ENCODE peak calls at places on chromosomes 5 and 9, in four cellular contexts. T is lung, D is brain microvascular endothelial cell, L is fibroblast of lung. C is an unnamed sample.

GRCh38 chr5:61342066-61342465 is 10.0 kb downstream of the ZSWIM6 start:
- DNase-seq in T (no peak), D (no peak), L (peak), C (peak)

GRCh38 chr9:21695443-21695842 is 107.0 kb upstream of the MTAP start:
- DNase-seq in T (no peak), D (no peak), L (no peak), C (no peak)

GRCh38 chr5:31559942-31560341 is 27.8 kb downstream of the C5orf22 start:
- DNase-seq in T (no peak), D (no peak), L (no peak), C (no peak)

GRCh38 chr5:172897691-172898512 is 61.3 kb upstream of the RPL26L1 start:
- DNase-seq in T (no peak), D (peak), L (peak), C (peak)

GRCh38 chr9:95150903-95151302 is 166.6 kb downstream of the FANCC start:
- DNase-seq in T (peak), D (no peak), L (no peak), C (no peak)

GRCh38 chr5:35651002-35651756 is 33.5 kb downstream of the SPEF2 start:
- DNase-seq in T (no peak), D (peak), L (peak), C (peak)

GRCh38 chr9:111178361-111179043 is 140.2 kb upstream of the LPAR1 start:
- DNase-seq in T (no peak), D (peak), L (peak), C (peak)

GRCh38 chr9:33263936-33264472 is 504 bp downstream of the BAG1 start:
- DNase-seq in T (peak), D (no peak), L (peak), C (no peak)

GRCh38 chr9:131423171-131423581 is 29.3 kb downstream of the PRRC2B start:
- DNase-seq in T (peak), D (peak), L (peak), C (peak)

GRCh38 chr5:2797160-2797559 is 45.7 kb upstream of the IRX2 start:
- DNase-seq in T (no peak), D (no peak), L (no peak), C (no peak)

GRCh38 chr5:160516696-160517530 is 95.3 kb downstream of the PTTG1 start:
- DNase-seq in T (no peak), D (no peak), L (no peak), C (no peak)

GRCh38 chr5:122770479-122770878 is 4.4 kb upstream of the SNX2 start:
- DNase-seq in T (no peak), D (peak), L (no peak), C (no peak)

GRCh38 chr5:82312373-82312856 is 34.3 kb upstream of the RPS23 start:
- DNase-seq in T (peak), D (peak), L (peak), C (peak)

GRCh38 chr5:72951850-72952468 is 3.9 kb upstream of the FCHO2 start:
- DNase-seq in T (no peak), D (peak), L (peak), C (peak)

GRCh38 chr5:72947523-72947922 is 8.3 kb upstream of the FCHO2 start:
- DNase-seq in T (no peak), D (no peak), L (no peak), C (no peak)

GRCh38 chr5:72955143-72955767 is 586 bp upstream of the FCHO2 start:
- DNase-seq in T (peak), D (no peak), L (no peak), C (no peak)

GRCh38 chr5:72954389-72954788 is 1.5 kb upstream of the FCHO2 start:
- DNase-seq in T (no peak), D (no peak), L (no peak), C (no peak)

DNA sequence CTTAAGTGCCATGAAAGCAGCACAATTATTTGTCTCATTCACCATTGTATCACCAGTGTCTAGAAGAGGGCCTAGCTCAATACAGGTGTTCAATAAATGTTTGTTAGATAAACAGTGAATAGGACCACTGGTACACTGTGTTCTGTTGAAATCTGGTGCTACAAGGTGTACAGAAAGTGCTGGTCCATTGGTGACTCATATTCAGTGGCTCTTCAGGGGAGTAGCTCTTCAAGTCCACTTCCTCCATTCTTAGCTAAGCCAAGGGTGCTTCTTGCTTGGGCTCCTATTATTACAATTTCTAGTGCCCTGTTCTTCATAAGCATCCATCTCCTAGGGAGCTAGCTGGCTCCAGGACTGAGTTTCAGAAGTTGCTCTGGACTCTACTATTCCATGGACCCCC is 6.4 kb upstream of the FCHO2 start:
- DNase-seq in T (no peak), D (no peak), L (no peak), C (no peak)
- H3K27ac ChIP-seq in T (peak), D (no peak), L (no peak), C (no peak)

GRCh38 chr5:142473038-142473437 is 148.2 kb upstream of the SPRY4 start:
- DNase-seq in T (no peak), D (no peak), L (no peak), C (no peak)
- H3K27ac ChIP-seq in T (no peak), D (peak), L (peak), C (no peak)

GRCh38 chr9:5750569-5750968 is 82.3 kb downstream of the ERMP1 start:
- DNase-seq in T (no peak), D (no peak), L (no peak), C (no peak)

GRCh38 chr9:5748438-5748837 is 84.5 kb downstream of the ERMP1 start:
- DNase-seq in T (no peak), D (no peak), L (no peak), C (no peak)

GRCh38 chr9:5749306-5749705 is 83.6 kb downstream of the ERMP1 start:
- DNase-seq in T (no peak), D (no peak), L (no peak), C (no peak)
- H3K27ac ChIP-seq in T (no peak), D (no peak), L (no peak), C (no peak)

GRCh38 chr9:69377291-69377690 is 52.3 kb downstream of the ENTREP1 start:
- DNase-seq in T (no peak), D (no peak), L (no peak), C (no peak)
- H3K27ac ChIP-seq in T (no peak), D (no peak), L (no peak), C (no peak)

DNA sequence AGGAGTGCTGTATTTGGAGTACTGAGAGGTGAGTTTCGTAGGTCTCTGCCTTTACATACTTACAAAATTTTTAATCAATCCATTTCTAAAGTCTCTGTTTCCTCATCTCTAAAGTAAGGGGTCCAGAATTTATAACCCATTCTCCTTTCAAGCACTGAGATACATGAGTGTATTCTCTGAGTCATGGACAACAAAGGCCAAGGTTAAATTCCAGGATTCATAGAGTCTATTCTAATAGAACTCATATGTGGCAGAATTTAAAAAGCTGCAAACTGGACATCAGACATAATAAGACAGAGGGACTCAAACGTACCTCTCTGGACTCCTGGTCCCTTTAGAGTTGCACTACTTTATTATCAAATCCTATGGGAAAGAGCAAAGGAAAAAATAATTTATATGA is 112.5 kb upstream of the SLIT3 start:
- DNase-seq in T (no peak), D (no peak), L (no peak), C (no peak)
- H3K27ac ChIP-seq in T (no peak), D (no peak), L (no peak), C (no peak)

GRCh38 chr5:107576736-107577440 is 93.8 kb downstream of the EFNA5 start:
- DNase-seq in T (no peak), D (no peak), L (no peak), C (no peak)
- H3K27ac ChIP-seq in T (no peak), D (no peak), L (no peak), C (no peak)

DNA sequence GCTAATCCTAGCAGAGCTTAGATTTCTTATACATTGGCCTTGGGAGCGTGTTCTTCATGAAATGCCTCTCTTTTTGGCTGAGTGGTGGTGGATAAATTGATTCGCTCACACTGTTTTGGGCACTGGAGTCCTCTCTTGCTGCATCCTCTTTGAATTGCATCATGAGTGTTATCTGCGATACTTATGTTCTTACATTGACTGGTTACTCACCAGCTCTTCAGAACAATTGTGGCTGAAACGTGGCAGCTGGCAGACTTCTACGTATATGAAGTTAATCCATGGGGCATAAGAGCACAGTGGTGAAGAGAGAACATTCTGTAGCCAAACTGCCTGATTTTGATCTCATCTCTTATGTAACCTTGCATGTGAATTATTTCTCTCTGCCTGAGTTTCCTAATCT is 295.0 kb downstream of the ARHGAP26 start:
- DNase-seq in T (no peak), D (peak), L (peak), C (peak)
- H3K27ac ChIP-seq in T (peak), D (no peak), L (peak), C (peak)

GRCh38 chr5:53017383-53017782 is 28.2 kb downstream of the ITGA2 start:
- DNase-seq in T (no peak), D (no peak), L (no peak), C (no peak)
- H3K27ac ChIP-seq in T (no peak), D (peak), L (no peak), C (peak)

DNA sequence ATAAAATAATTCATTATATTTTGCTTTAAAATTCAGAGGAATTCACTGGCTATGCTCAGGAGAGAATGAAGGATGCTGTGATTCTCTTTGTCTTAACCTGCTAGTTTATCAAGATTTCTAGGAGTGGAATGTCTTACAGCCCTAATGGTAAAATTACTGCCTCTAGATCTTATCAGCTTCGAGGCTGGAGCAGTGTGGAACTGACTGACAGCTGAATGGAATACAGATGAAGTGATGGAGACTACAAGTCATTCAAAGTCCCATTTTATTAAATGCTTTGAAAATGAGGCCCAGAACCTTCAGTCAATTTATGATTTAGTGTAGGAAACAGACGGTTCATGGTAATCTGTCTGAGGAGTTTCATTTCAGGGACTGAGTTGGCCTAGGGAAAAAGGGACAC is 202.1 kb downstream of the RFX3 start:
- DNase-seq in T (no peak), D (no peak), L (no peak), C (no peak)
- H3K27ac ChIP-seq in T (no peak), D (no peak), L (no peak), C (no peak)

GRCh38 chr5:42876375-42876844 is 64.7 kb upstream of the SELENOP start:
- DNase-seq in T (no peak), D (no peak), L (no peak), C (no peak)

GRCh38 chr5:42872865-42873264 is 61.2 kb upstream of the SELENOP start:
- DNase-seq in T (no peak), D (no peak), L (no peak), C (no peak)

GRCh38 chr5:42875785-42876374 is 64.2 kb upstream of the SELENOP start:
- DNase-seq in T (no peak), D (no peak), L (no peak), C (no peak)

GRCh38 chr5:42875211-42875610 is 63.5 kb upstream of the SELENOP start:
- DNase-seq in T (no peak), D (no peak), L (no peak), C (no peak)

DNA sequence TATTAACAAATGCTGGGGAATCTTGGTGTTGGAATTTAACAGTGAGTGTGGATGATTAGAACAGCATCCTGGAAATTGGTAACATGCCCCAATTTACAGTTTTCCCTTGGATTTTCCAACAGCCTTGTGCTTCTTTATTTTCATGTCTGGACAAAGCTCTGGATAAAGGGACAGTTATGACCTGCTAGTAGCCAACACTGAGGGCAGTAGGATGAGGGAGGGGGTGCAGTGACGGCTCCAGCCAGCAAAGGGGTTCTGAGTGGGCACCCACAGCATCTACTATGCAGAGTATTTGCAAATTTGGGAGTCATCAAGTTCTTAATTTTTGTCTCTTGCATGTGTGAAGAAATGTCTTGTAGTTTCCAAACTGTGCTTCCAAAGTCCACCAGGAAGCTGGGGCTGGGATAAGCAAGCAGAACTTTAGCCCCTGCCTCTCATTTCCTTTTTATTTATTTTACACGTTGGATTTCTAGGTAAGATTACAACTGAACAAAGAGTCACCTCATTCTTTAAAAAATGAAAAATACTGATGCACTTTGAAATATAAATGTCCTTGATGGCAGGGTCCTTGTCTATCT is 63.0 kb upstream of the SELENOP start:
- DNase-seq in T (no peak), D (no peak), L (no peak), C (no peak)
- H3K27ac ChIP-seq in T (no peak), D (no peak), L (no peak), C (no peak)

C was measured in IMR-90.